ENCODE peak calls at places on chromosomes 1 and 21, in four cellular contexts. P, Z, K and I are unnamed samples.

GRCh38 chr21:14687277-14687642 is 141.1 kb upstream of the SAMSN1 start:
- DNase-seq in Z (no peak), P (no peak), K (no peak), I (no peak)

GRCh38 chr21:36927718-36928117 is 38.8 kb downstream of the HLCS start:
- DNase-seq in Z (peak; percentile 83), K (peak; percentile 86), P (peak; percentile 43), I (peak; percentile 87)

GRCh38 chr1:114756949-114757454 is 782 bp downstream of the CSDE1 start:
- DNase-seq in K (peak; percentile 11), P (no peak), Z (peak; percentile 40), I (peak; percentile 32)

GRCh38 chr1:47023268-47024137 is at the start of gene CYP4X1:
- DNase-seq in K (no peak), Z (peak; percentile 83), P (no peak), I (no peak)

GRCh38 chr1:173285046-173285445 is 77.9 kb upstream of the TNFSF4 start:
- DNase-seq in P (no peak), K (no peak), Z (no peak), I (no peak)

GRCh38 chr21:43717967-43718871 is 710 bp upstream of the PDXK start:
- DNase-seq in P (no peak), Z (peak; percentile 58), K (no peak), I (no peak)

GRCh38 chr21:26753822-26754221 is 91.4 kb downstream of the ADAMTS1 start:
- DNase-seq in Z (no peak), K (no peak), P (no peak), I (peak; percentile 31)

GRCh38 chr1:47388548-47389238 is 27.4 kb upstream of the FOXE3 start:
- DNase-seq in P (peak; percentile 16), K (peak; percentile 60), Z (peak; percentile 60), I (peak; percentile 55)

GRCh38 chr1:19028110-19028509 is 71.6 kb upstream of the IFFO2 start:
- DNase-seq in K (no peak), Z (no peak), P (no peak), I (peak; percentile 16)

GRCh38 chr1:232532901-232533300 is 97.0 kb downstream of the SIPA1L2 start:
- DNase-seq in Z (no peak), P (no peak), K (no peak), I (no peak)

GRCh38 chr1:160702100-160702499 is 9.5 kb downstream of the CD48 start:
- DNase-seq in K (no peak), Z (no peak), P (no peak), I (no peak)

DNA sequence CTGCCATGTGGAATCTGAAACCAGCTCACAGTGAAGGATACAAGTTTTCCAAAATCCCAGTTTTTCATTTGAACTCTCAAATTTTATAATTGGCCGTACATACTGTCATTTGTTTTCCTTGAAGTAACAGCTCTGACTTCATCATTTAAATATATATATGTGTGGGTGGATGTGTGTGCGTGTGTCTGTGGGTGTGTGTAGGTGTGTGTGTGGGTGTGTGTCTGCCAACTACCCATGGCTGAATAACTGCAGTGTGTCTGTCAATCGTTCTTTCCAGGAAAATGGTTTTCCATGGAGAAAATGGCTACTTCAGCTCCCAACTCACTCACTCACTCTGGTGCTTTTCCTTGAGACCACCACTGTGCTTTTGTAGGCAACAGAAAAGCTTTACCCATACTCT is 169.0 kb downstream of the PLPP3 start:
- DNase-seq in Z (no peak), P (no peak), K (no peak), I (no peak)
- H3K4me3 ChIP-seq in Z (no peak overlapping the region), P (no peak overlapping the region), K (no peak overlapping the region), I (no peak overlapping the region)

GRCh38 chr1:201716742-201717135 is 112.2 kb upstream of the IPO9 start:
- DNase-seq in P (no peak), Z (no peak), K (no peak), I (no peak)

GRCh38 chr1:201714542-201715276 is 114.2 kb upstream of the IPO9 start:
- DNase-seq in P (no peak), Z (peak; percentile 83), K (peak; percentile 97), I (peak; percentile 49)

GRCh38 chr1:201715351-201715750 is 113.6 kb upstream of the IPO9 start:
- DNase-seq in Z (peak; percentile 26), K (no peak), P (no peak), I (no peak)

GRCh38 chr1:201717286-201717685 is 111.7 kb upstream of the IPO9 start:
- DNase-seq in P (no peak), K (no peak), Z (peak; percentile 7), I (no peak)

DNA sequence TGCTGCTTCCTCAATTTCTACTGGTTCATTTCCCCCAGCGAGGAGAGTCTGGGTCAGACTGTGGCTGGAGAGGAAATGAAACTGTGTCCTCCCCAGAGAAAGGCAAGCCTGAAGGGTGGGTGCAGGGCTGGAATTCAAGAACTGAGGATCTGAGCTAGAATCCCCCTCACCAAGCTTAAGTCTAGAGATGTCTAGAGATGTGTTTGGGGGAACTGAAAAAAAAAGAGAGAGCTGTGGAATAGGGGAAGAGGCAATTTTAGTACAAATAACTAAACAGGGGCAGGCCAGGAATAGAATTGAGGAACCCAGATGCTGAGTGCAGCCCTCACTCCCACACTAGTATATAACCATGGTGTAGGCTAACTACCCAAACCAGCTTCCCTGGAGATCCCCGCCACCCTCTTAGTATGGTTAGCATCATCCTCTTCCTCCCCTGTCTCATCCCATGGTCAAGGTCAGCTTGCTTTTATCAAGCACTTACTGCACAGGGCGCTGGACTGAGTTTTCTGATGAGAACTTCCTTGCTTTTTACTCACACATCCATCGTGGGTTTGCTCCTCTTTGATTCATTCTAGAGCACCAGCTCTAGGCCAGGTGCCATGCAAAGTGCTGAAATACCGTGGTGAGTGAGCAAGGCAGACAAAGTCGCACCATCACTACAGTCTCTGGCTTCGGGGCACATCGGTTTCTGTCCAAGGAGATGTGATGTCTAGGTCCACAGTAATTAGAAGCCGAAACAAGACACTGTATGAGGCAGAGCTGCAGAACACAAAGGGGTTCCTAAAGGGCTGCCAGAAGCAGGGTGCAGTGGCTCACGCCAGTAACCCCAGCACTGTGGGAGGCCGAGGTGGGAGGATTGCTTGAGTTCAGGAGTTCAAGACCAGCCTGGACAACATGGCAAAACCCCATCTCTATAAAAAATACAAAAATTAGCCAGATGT is 112.9 kb upstream of the IPO9 start:
- DNase-seq in Z (peak; percentile 53), P (no peak), K (no peak), I (no peak)
- H3K4me1 ChIP-seq in Z (peaks cover 68% of the 10 kb centered on the region), P (no peaks in the 10 kb centered on the region), K (peaks cover 55% of the 10 kb centered on the region), I (peaks cover 23% of the 10 kb centered on the region)

GRCh38 chr1:2411801-2412394 is 466 bp downstream of the PEX10 start:
- DNase-seq in P (no peak), K (peak; percentile 29), Z (no peak), I (no peak)
- H3K4me3 ChIP-seq in P (peak overlapping the region; percentile 47), K (peak overlapping the region; percentile 80), Z (peak overlapping the region; percentile 76), I (peak overlapping the region; percentile 67)

DNA sequence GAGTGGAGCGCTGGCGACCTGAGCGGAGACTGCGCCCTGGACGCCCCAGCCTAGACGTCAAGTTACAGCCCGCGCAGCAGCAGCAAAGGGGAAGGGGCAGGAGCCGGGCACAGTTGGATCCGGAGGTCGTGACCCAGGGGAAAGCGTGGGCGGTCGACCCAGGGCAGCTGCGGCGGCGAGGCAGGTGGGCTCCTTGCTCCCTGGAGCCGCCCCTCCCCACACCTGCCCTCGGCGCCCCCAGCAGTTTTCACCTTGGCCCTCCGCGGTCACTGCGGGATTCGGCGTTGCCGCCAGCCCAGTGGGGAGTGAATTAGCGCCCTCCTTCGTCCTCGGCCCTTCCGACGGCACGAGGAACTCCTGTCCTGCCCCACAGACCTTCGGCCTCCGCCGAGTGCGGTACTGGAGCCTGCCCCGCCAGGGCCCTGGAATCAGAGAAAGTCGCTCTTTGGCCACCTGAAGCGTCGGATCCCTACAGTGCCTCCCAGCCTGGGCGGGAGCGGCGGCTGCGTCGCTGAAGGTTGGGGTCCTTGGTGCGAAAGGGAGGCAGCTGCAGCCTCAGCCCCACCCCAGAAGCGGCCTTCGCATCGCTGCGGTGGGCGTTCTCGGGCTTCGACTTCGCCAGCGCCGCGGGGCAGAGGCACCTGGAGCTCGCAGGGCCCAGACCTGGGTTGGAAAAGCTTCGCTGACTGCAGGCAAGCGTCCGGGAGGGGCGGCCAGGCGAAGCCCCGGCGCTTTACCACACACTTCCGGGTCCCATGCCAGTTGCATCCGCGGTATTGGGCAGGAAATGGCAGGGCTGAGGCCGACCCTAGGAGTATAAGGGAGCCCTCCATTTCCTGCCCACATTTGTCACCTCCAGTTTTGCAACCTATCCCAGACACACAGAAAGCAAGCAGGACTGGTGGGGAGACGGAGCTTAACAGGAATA is 4.2 kb downstream of the TFAP2E start:
- DNase-seq in P (peak; percentile 71), Z (no peak), K (no peak), I (no peak)
- H3K4me1 ChIP-seq in P (peaks cover 28% of the 10 kb centered on the region), Z (peaks cover 13% of the 10 kb centered on the region), K (no peaks in the 10 kb centered on the region), I (no peaks in the 10 kb centered on the region)